ENCODE peak calls at places on chromosomes 3 and 15, in seven cellular contexts. C is stimulated activated effector memory CD8-positive, alpha-beta T cell treated with anti-CD3 and anti-CD28 coated beads, Interleukin-12 subunit alpha, Interleukin-12 subunit beta, amount 100 ng/mL, for 72 hours; P is SW 1271; A is activated CD8-positive, alpha-beta T cell treated with anti-CD3 and anti-CD28 coated beads, Interleukin-2, amount 10 ng/mL, durations not matched to agents 7 days and 5 days; O is AG20443; E is NCI-H1092; B is ELR. T is an unnamed sample.

GRCh38 chr3:125401402-125401801 is 26.3 kb upstream of the ZNF148 start:
- DNase-seq in C (no peak), P (no peak), A (no peak), O (peak; percentile 69), E (no peak), B (peak; percentile 50), T (no peak)

GRCh38 chr15:71547066-71547465 is 263.3 kb upstream of the NR2E3 start:
- DNase-seq in C (no peak), P (no peak), A (no peak), O (peak; percentile 42), E (no peak), B (no peak), T (no peak)

GRCh38 chr3:57164606-57165573 is at the start of gene IL17RD:
- DNase-seq in C (peak; percentile 76), P (peak; percentile 54), A (peak; percentile 66), O (peak; percentile 97), E (peak; percentile 75), B (peak; percentile 85), T (peak; percentile 21)

GRCh38 chr15:55289011-55289572 is 521 bp downstream of the RAB27A start:
- DNase-seq in C (peak; percentile 84), P (peak; percentile 45), A (peak; percentile 55), O (peak; percentile 58), E (no peak), B (peak; percentile 43), T (no peak)

GRCh38 chr15:60137711-60138396 is 133.7 kb downstream of the FOXB1 start:
- DNase-seq in C (no peak), P (peak; percentile 91), A (no peak), O (peak; percentile 61), E (no peak), B (peak; percentile 83), T (no peak)

GRCh38 chr3:33075996-33076395 is 20.9 kb downstream of the GLB1 start:
- DNase-seq in C (no peak), P (no peak), A (no peak), O (peak; percentile 57), E (no peak), B (no peak), T (no peak)

GRCh38 chr3:85255954-85256353 is 297.2 kb downstream of the CADM2 start:
- DNase-seq in C (no peak), P (no peak), A (no peak), O (no peak), E (no peak), B (no peak), T (peak; percentile 28)

GRCh38 chr15:57727031-57727430 is 20.5 kb downstream of the POLR2M start:
- DNase-seq in C (no peak), P (no peak), A (no peak), O (no peak), E (no peak), B (peak; percentile 15), T (no peak)

GRCh38 chr15:41416162-41416741 is 643 bp upstream of the RTF1 start:
- DNase-seq in C (no peak), P (no peak), A (no peak), O (no peak), E (no peak), B (no peak), T (no peak)

GRCh38 chr3:23202203-23202920 is 765 bp upstream of the UBE2E2 start:
- DNase-seq in C (peak; percentile 49), P (no peak), A (no peak), O (no peak), E (no peak), B (peak; percentile 35), T (peak; percentile 36)

GRCh38 chr3:188212308-188212969 is 58.5 kb downstream of the LPP start:
- DNase-seq in C (no peak), P (no peak), A (no peak), O (peak; percentile 42), E (no peak), B (peak; percentile 44), T (no peak)

GRCh38 chr3:77414881-77415280 is 375.0 kb downstream of the ROBO2 start:
- DNase-seq in C (no peak), P (no peak), A (no peak), O (no peak), E (no peak), B (no peak), T (no peak)

GRCh38 chr15:56168394-56168793 is 75.3 kb downstream of the RFX7 start:
- DNase-seq in C (no peak), P (no peak), A (no peak), O (peak; percentile 17), E (no peak), B (peak; percentile 73), T (no peak)

GRCh38 chr3:29215948-29216347 is 64.9 kb upstream of the RBMS3 start:
- DNase-seq in C (no peak), P (no peak), A (no peak), O (peak; percentile 21), E (no peak), B (peak; percentile 37), T (no peak)

T was measured in occipital lobe.